ENCODE peak calls at places on chromosome 1, in four cellular contexts. M, B, W and K are unnamed samples.

GRCh38 chr1:47630346-47630745 is 192.5 kb downstream of the FOXD2 start:
- DNase-seq in M (no peak), B (no peak), W (no peak), K (no peak)

GRCh38 chr1:145992958-145993617 is 3.3 kb downstream of the TXNIP start:
- DNase-seq in M (no peak), B (no peak), W (no peak), K (no peak)

GRCh38 chr1:36705629-36706028 is 222.9 kb upstream of the CSF3R start:
- DNase-seq in M (no peak), B (no peak), W (no peak), K (no peak)

GRCh38 chr1:190328361-190328760 is 149.3 kb downstream of the BRINP3 start:
- DNase-seq in M (peak), B (no peak), W (no peak), K (no peak)

GRCh38 chr1:174262747-174263241 is 103.5 kb downstream of the RABGAP1L start:
- DNase-seq in M (peak), B (peak), W (no peak), K (no peak)

GRCh38 chr1:89844236-89844807 is 23.5 kb downstream of the LRRC8D start:
- DNase-seq in M (no peak), B (no peak), W (peak), K (no peak)

GRCh38 chr1:187046293-187046692 is 217.5 kb downstream of the PLA2G4A start:
- DNase-seq in M (no peak), B (peak), W (no peak), K (no peak)

GRCh38 chr1:10803971-10804820 is 7.8 kb upstream of the CASZ1 start:
- DNase-seq in M (no peak), B (no peak), W (no peak), K (peak)

GRCh38 chr1:12384836-12385456 is 155.1 kb downstream of the VPS13D start:
- DNase-seq in M (no peak), B (no peak), W (no peak), K (no peak)

GRCh38 chr1:154884868-154885706 is 15.0 kb upstream of the KCNN3 start:
- DNase-seq in M (no peak), B (no peak), W (no peak), K (no peak)

GRCh38 chr1:210257698-210258395 is 25.3 kb downstream of the SERTAD4 start:
- DNase-seq in M (no peak), B (no peak), W (no peak), K (no peak)

GRCh38 chr1:109282497-109282951 is 421 bp downstream of the PSRC1 start:
- DNase-seq in M (no peak), B (no peak), W (no peak), K (no peak)

GRCh38 chr1:165717918-165718515 is 19.7 kb upstream of the ALDH9A1 start:
- DNase-seq in M (peak), B (peak), W (no peak), K (no peak)

GRCh38 chr1:111656093-111657017 is 36.8 kb downstream of the RAP1A start:
- DNase-seq in M (peak), B (no peak), W (no peak), K (no peak)